ENCODE peak calls at places on chromosomes 16 and 17, in seven cellular contexts. Q is activated CD4-positive, alpha-beta T cell treated with anti-CD3 and anti-CD28 coated beads, Interleukin-2, amount 10 ng/mL, durations not matched to agents 7 days and 5 days; S is AG08395; A is RCC 7860; M is choroid plexus epithelial cell; W is astrocyte of the spinal cord; T is NCI-H446 treated with DMSO at 0.1 percent for 48 hours. F is an unnamed sample.
A peak's percentile ranks its signal among the peaks of the same experiment; 100 is the strongest.

GRCh38 chr17:47615766-47616424 is 33.8 kb upstream of the KPNB1 start:
- DNase-seq in Q (no peak), M (peak; percentile 71), T (no peak), W (peak; percentile 68), A (peak; percentile 58), S (peak; percentile 53), F (no peak)

GRCh38 chr16:10751291-10751697 is 7.7 kb downstream of the NUBP1 start:
- DNase-seq in M (no peak), S (no peak), A (no peak), T (no peak), Q (no peak), W (no peak), F (peak; percentile 63)

GRCh38 chr16:67975321-67976105 is 4.8 kb downstream of the DPEP3 start:
- DNase-seq in W (no peak), A (no peak), S (no peak), M (no peak), T (no peak), Q (no peak), F (no peak)

GRCh38 chr16:85221081-85221809 is 109.0 kb upstream of the CIBAR2 start:
- DNase-seq in S (no peak), Q (no peak), T (no peak), M (peak; percentile 51), A (no peak), W (peak; percentile 37), F (no peak)

GRCh38 chr17:29622337-29623282 is at the start of gene CORO6:
- DNase-seq in T (no peak), A (no peak), S (peak; percentile 75), W (peak; percentile 32), Q (peak; percentile 56), M (peak; percentile 43), F (no peak)

GRCh38 chr17:75390982-75391381 is 14.5 kb downstream of the GRB2 start:
- DNase-seq in S (peak; percentile 30), W (peak; percentile 56), A (no peak), Q (no peak), T (no peak), M (peak; percentile 12), F (no peak)

GRCh38 chr17:62800580-62800979 is 7.5 kb downstream of the MARCHF10 start:
- DNase-seq in T (no peak), S (peak; percentile 52), M (peak; percentile 54), Q (no peak), A (no peak), W (peak; percentile 59), F (no peak)

GRCh38 chr17:45371414-45372324 is 54.8 kb upstream of the MAP3K14 start:
- DNase-seq in S (peak; percentile 96), A (peak; percentile 95), Q (no peak), T (no peak), M (peak; percentile 97), W (peak; percentile 98), F (peak; percentile 99)

GRCh38 chr16:72554935-72555334 is 383.0 kb upstream of the PMFBP1 start:
- DNase-seq in S (no peak), M (peak; percentile 24), W (no peak), Q (no peak), T (no peak), A (no peak), F (no peak)

GRCh38 chr17:39239640-39240314 is 14.0 kb upstream of the STAC2 start:
- DNase-seq in Q (peak; percentile 68), M (peak; percentile 26), W (no peak), A (no peak), S (no peak), T (no peak), F (no peak)

GRCh38 chr17:6548578-6549330 is 7.6 kb downstream of the PITPNM3 start:
- DNase-seq in T (no peak), M (no peak), W (no peak), Q (peak; percentile 55), S (no peak), A (no peak), F (no peak)

GRCh38 chr16:30137897-30138296 is 14.9 kb upstream of the MAPK3 start:
- DNase-seq in S (no peak), W (no peak), T (no peak), A (no peak), Q (no peak), M (no peak), F (no peak)

GRCh38 chr16:8982816-8983215 is 19.1 kb upstream of the USP7 start:
- DNase-seq in W (no peak), A (no peak), S (no peak), T (no peak), M (no peak), Q (no peak), F (no peak)

GRCh38 chr16:76164970-76165558 is 112.1 kb upstream of the CNTNAP4 start:
- DNase-seq in T (no peak), M (no peak), A (no peak), S (no peak), Q (no peak), W (no peak), F (no peak)

GRCh38 chr16:11396241-11397048 is 51.2 kb downstream of the RMI2 start:
- DNase-seq in M (peak; percentile 69), Q (peak; percentile 68), W (peak; percentile 56), T (no peak), S (peak; percentile 93), A (peak; percentile 48), F (peak; percentile 88)

GRCh38 chr16:2299915-2300192 is 31.9 kb upstream of the RNPS1 start:
- DNase-seq in W (no peak), M (no peak), S (no peak), T (no peak), A (no peak), Q (no peak), F (no peak)

GRCh38 chr17:67520282-67520906 is 143.3 kb downstream of the PITPNC1 start:
- DNase-seq in S (peak; percentile 50), A (no peak), Q (no peak), M (peak; percentile 16), T (no peak), W (peak; percentile 48), F (no peak)

GRCh38 chr17:68221786-68222185 is 26.1 kb upstream of the AMZ2 start:
- DNase-seq in Q (no peak), A (no peak), S (no peak), W (no peak), T (no peak), M (no peak), F (no peak)

GRCh38 chr16:30567991-30568638 is 3.4 kb downstream of the ZNF688 start:
- DNase-seq in M (peak; percentile 91), W (peak; percentile 38), S (no peak), Q (peak; percentile 73), A (peak; percentile 63), T (no peak), F (no peak)

GRCh38 chr17:10094806-10095205 is 103.6 kb downstream of the GAS7 start:
- DNase-seq in S (peak; percentile 15), A (no peak), W (no peak), M (no peak), Q (no peak), T (no peak), F (no peak)

GRCh38 chr16:10579965-10580918 is at the start of gene EMP2:
- DNase-seq in M (peak; percentile 51), S (peak; percentile 92), W (peak; percentile 68), A (peak; percentile 45), T (no peak), Q (no peak), F (no peak)

GRCh38 chr16:86457621-86458456 is 52.5 kb upstream of the FOXF1 start:
- DNase-seq in A (no peak), Q (no peak), W (peak; percentile 48), T (no peak), S (peak; percentile 87), M (no peak), F (no peak)

GRCh38 chr17:20967776-20968175 is 75.0 kb downstream of the USP22 start:
- DNase-seq in M (peak; percentile 33), S (no peak), A (no peak), Q (no peak), T (no peak), W (no peak), F (no peak)

GRCh38 chr17:67108411-67108810 is 64.1 kb downstream of the CACNG1 start:
- DNase-seq in W (no peak), S (no peak), Q (no peak), M (no peak), A (no peak), T (no peak), F (no peak)

GRCh38 chr16:2691491-2692248 is 9.3 kb downstream of the KCTD5 start:
- DNase-seq in Q (no peak), A (no peak), W (no peak), T (peak; percentile 83), M (no peak), S (no peak), F (peak; percentile 91)

GRCh38 chr17:49646391-49647255 is 31.3 kb downstream of the SPOP start:
- DNase-seq in T (no peak), Q (peak; percentile 21), W (peak; percentile 86), S (peak; percentile 42), M (peak; percentile 71), A (peak; percentile 68), F (no peak)

GRCh38 chr16:2535644-2536021 is 2.2 kb upstream of the PDPK1 start:
- DNase-seq in S (peak; percentile 63), Q (no peak), T (no peak), M (peak; percentile 76), A (no peak), W (peak; percentile 69), F (no peak)

GRCh38 chr16:89093602-89094251 is at the start of gene ACSF3:
- DNase-seq in A (no peak), T (no peak), S (peak; percentile 88), M (peak; percentile 44), Q (peak; percentile 64), W (peak; percentile 16), F (no peak)

GRCh38 chr17:19753049-19753444 is 4.9 kb upstream of the ALDH3A1 start:
- DNase-seq in A (peak; percentile 90), T (peak; percentile 62), W (peak; percentile 80), Q (no peak), S (peak; percentile 96), M (peak; percentile 51), F (peak; percentile 96)